ENCODE peak calls at places on chromosomes 16 and 17, in four cellular contexts. One of them, this sample, is unnamed.

GRCh38 chr16:81697321-81697885 is 81.7 kb upstream of the PLCG2 start:
- DNase-seq in ovary: no peak
- DNase-seq in psoas muscle: peak; percentile 38
- DNase-seq in ascending aorta: no peak
- DNase-seq in this sample: peak; percentile 55

GRCh38 chr16:57694191-57694555 is 433 bp upstream of the DRC7 start:
- DNase-seq in ovary: no peak
- DNase-seq in psoas muscle: no peak
- DNase-seq in ascending aorta: peak; percentile 30
- DNase-seq in this sample: no peak

GRCh38 chr17:69669441-69670178 is 255.1 kb downstream of the MAP2K6 start:
- DNase-seq in ovary: no peak
- DNase-seq in psoas muscle: no peak
- DNase-seq in ascending aorta: no peak
- DNase-seq in this sample: no peak

GRCh38 chr17:74987909-74988711 is 678 bp downstream of the CDR2L start:
- DNase-seq in ovary: peak; percentile 76
- DNase-seq in psoas muscle: peak; percentile 84
- DNase-seq in ascending aorta: peak; percentile 94
- DNase-seq in this sample: peak; percentile 85

GRCh38 chr16:83631006-83631405 is 176.8 kb upstream of the HSBP1 start:
- DNase-seq in ovary: no peak
- DNase-seq in psoas muscle: no peak
- DNase-seq in ascending aorta: no peak
- DNase-seq in this sample: no peak

GRCh38 chr17:10984163-10984562 is 146.3 kb upstream of the PIRT start:
- DNase-seq in ovary: no peak
- DNase-seq in psoas muscle: no peak
- DNase-seq in ascending aorta: no peak
- DNase-seq in this sample: no peak

GRCh38 chr16:55495616-55496289 is 13.1 kb upstream of the LPCAT2 start:
- DNase-seq in ovary: no peak
- DNase-seq in psoas muscle: no peak
- DNase-seq in ascending aorta: peak; percentile 37
- DNase-seq in this sample: no peak

GRCh38 chr16:17101646-17102045 is 369.1 kb downstream of the XYLT1 start:
- DNase-seq in ovary: no peak
- DNase-seq in psoas muscle: no peak
- DNase-seq in ascending aorta: no peak
- DNase-seq in this sample: no peak

GRCh38 chr17:36197389-36197708 is 791 bp upstream of the CCL3L1 start:
- DNase-seq in ovary: no peak
- DNase-seq in psoas muscle: no peak
- DNase-seq in ascending aorta: no peak
- DNase-seq in this sample: no peak

GRCh38 chr16:56343661-56344517 is 81.5 kb downstream of the AMFR start:
- DNase-seq in ovary: no peak
- DNase-seq in psoas muscle: no peak
- DNase-seq in ascending aorta: no peak
- DNase-seq in this sample: no peak

GRCh38 chr17:76753061-76753961 is 15.4 kb downstream of the MFSD11 start:
- DNase-seq in ovary: no peak
- DNase-seq in psoas muscle: no peak
- DNase-seq in ascending aorta: no peak
- DNase-seq in this sample: no peak

GRCh38 chr17:28151001-28151400 is 108.5 kb downstream of the NLK start:
- DNase-seq in ovary: no peak
- DNase-seq in psoas muscle: no peak
- DNase-seq in ascending aorta: no peak
- DNase-seq in this sample: no peak

GRCh38 chr16:2236362-2237075 is at the start of gene DNASE1L2:
- DNase-seq in ovary: no peak
- DNase-seq in psoas muscle: no peak
- DNase-seq in ascending aorta: no peak
- DNase-seq in this sample: no peak

GRCh38 chr16:2267913-2268666 is at the start of gene RNPS1:
- DNase-seq in ovary: peak; percentile 96
- DNase-seq in psoas muscle: peak; percentile 97
- DNase-seq in ascending aorta: peak; percentile 98
- DNase-seq in this sample: peak; percentile 97

GRCh38 chr16:21598676-21599157 is 660 bp upstream of the METTL9 start:
- DNase-seq in ovary: no peak
- DNase-seq in psoas muscle: no peak
- DNase-seq in ascending aorta: no peak
- DNase-seq in this sample: no peak

GRCh38 chr17:80959330-80960036 is 32.2 kb upstream of the CHMP6 start:
- DNase-seq in ovary: peak; percentile 91
- DNase-seq in psoas muscle: peak; percentile 85
- DNase-seq in ascending aorta: peak; percentile 95
- DNase-seq in this sample: peak; percentile 86

GRCh38 chr17:82149401-82150099 is 51.5 kb upstream of the FASN start:
- DNase-seq in ovary: no peak
- DNase-seq in psoas muscle: no peak
- DNase-seq in ascending aorta: no peak
- DNase-seq in this sample: no peak

GRCh38 chr16:86379505-86379846 is 130.9 kb upstream of the FOXF1 start:
- DNase-seq in ovary: no peak
- DNase-seq in psoas muscle: no peak
- DNase-seq in ascending aorta: no peak
- DNase-seq in this sample: no peak

GRCh38 chr17:74957935-74958549 is 14.5 kb downstream of the HID1 start:
- DNase-seq in ovary: peak; percentile 64
- DNase-seq in psoas muscle: peak; percentile 76
- DNase-seq in ascending aorta: peak; percentile 78
- DNase-seq in this sample: peak; percentile 82

GRCh38 chr17:80864751-80865150 is 126.9 kb upstream of the CHMP6 start:
- DNase-seq in ovary: no peak
- DNase-seq in psoas muscle: no peak
- DNase-seq in ascending aorta: no peak
- DNase-seq in this sample: no peak

GRCh38 chr16:10831899-10832886 is 13.6 kb upstream of the TVP23A start:
- DNase-seq in ovary: no peak
- DNase-seq in psoas muscle: no peak
- DNase-seq in ascending aorta: no peak
- DNase-seq in this sample: no peak

GRCh38 chr17:4711671-4712111 is 1.3 kb downstream of the ARRB2 start:
- DNase-seq in ovary: no peak
- DNase-seq in psoas muscle: peak; percentile 33
- DNase-seq in ascending aorta: peak; percentile 76
- DNase-seq in this sample: no peak

GRCh38 chr17:49968380-49969133 is 433 bp upstream of the DLX4 start:
- DNase-seq in ovary: no peak
- DNase-seq in psoas muscle: peak; percentile 61
- DNase-seq in ascending aorta: no peak
- DNase-seq in this sample: peak; percentile 64

GRCh38 chr17:2076461-2076984 is 21.6 kb downstream of the HIC1 start:
- DNase-seq in ovary: peak; percentile 43
- DNase-seq in psoas muscle: no peak
- DNase-seq in ascending aorta: no peak
- DNase-seq in this sample: no peak

GRCh38 chr17:2071421-2072281 is 16.7 kb downstream of the HIC1 start:
- DNase-seq in ovary: peak; percentile 66
- DNase-seq in psoas muscle: peak; percentile 39
- DNase-seq in ascending aorta: no peak
- DNase-seq in this sample: peak; percentile 83

GRCh38 chr17:2077040-2077439 is 22.1 kb downstream of the HIC1 start:
- DNase-seq in ovary: no peak
- DNase-seq in psoas muscle: no peak
- DNase-seq in ascending aorta: no peak
- DNase-seq in this sample: no peak

GRCh38 chr17:2075336-2076056 is 20.6 kb downstream of the HIC1 start:
- DNase-seq in ovary: peak; percentile 71
- DNase-seq in psoas muscle: peak; percentile 59
- DNase-seq in ascending aorta: no peak
- DNase-seq in this sample: no peak

DNA sequence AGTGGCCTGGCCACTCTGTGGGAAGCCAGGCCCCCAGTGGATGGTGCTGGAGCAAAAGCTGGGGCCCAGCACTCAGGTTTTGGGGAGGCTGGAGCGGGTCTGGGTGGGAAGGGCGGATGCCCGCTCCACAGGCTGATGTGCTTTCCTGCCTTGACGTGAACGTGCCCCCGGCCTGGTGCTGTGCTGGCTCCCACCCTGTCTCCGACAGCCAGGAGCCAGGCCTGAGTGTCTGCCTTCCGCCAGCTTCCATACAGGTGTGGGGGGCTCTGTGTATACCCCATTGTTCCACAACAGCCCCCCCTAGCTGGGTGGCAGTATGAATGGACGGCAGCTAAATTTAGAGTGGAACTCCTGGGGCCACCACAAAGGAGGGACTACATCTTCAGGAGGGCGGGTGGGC is 20.0 kb downstream of the HIC1 start:
- DNase-seq in ovary: no peak
- DNase-seq in psoas muscle: no peak
- DNase-seq in ascending aorta: no peak
- DNase-seq in this sample: no peak
- H3K4me1 ChIP-seq in ovary: peaks cover 24% of the 10 kb centered on the region
- H3K4me1 ChIP-seq in psoas muscle: peaks cover 26% of the 10 kb centered on the region
- H3K4me1 ChIP-seq in ascending aorta: no peaks in the 10 kb centered on the region
- H3K4me1 ChIP-seq in this sample: peaks cover 76% of the 10 kb centered on the region

DNA sequence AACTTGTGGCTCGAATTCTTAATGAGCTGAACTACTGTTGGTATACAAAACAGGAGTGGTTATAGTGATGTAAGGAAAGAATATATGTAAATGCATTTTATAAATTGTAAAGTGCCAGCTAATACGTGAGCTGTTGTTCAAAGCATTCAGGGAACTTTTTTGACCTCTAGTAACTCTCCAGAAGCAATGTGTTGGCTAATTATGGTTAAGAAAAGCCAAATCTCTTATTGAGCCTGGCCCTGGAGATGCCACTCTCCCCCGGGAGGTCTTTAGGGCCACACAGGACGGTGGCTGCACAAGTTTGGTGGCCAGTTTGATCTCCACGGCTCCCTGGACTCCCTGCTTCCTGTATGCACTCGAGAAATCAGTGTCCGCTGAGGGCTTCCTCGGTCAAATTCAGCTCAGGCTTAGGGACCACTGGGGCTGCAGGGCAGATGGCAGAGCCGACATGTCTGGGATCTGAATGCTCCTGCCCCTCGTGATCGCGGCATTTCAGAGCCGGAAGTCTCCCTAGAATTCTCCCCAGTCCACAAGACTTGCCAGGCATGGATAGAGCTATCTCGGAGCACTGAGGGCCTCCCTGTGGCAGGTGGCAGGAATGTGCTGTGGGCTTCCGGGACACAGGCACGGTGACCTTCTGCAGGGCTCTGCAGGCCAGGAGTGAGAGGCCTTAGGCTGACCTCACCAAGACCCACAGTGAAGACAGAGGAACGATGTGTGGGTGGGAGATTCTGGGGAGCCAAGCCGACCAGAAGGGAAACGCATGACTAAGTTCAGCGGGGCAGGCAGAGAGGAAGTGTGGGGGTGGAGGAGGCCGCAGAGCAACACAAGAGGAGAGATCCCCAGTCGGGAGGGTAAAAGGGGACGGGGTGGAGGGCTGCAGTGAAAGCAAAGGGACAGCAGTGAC is 18.6 kb upstream of the PITPNM3 start:
- DNase-seq in ovary: peak; percentile 46
- DNase-seq in psoas muscle: no peak
- DNase-seq in ascending aorta: no peak
- DNase-seq in this sample: peak; percentile 28
- H3K4me3 ChIP-seq in ovary: no peak overlapping the region
- H3K4me3 ChIP-seq in psoas muscle: no peak overlapping the region
- H3K4me3 ChIP-seq in ascending aorta: no peak overlapping the region
- H3K4me3 ChIP-seq in this sample: no peak overlapping the region

GRCh38 chr16:50286681-50287080 is 20.3 kb downstream of the ADCY7 start:
- DNase-seq in ovary: no peak
- DNase-seq in psoas muscle: no peak
- DNase-seq in ascending aorta: no peak
- DNase-seq in this sample: no peak

GRCh38 chr16:50282955-50283631 is 16.7 kb downstream of the ADCY7 start:
- DNase-seq in ovary: no peak
- DNase-seq in psoas muscle: no peak
- DNase-seq in ascending aorta: no peak
- DNase-seq in this sample: no peak

GRCh38 chr16:50282010-50282538 is 15.7 kb downstream of the ADCY7 start:
- DNase-seq in ovary: no peak
- DNase-seq in psoas muscle: peak; percentile 68
- DNase-seq in ascending aorta: peak; percentile 84
- DNase-seq in this sample: peak; percentile 72

GRCh38 chr16:50285406-50286003 is 19.2 kb downstream of the ADCY7 start:
- DNase-seq in ovary: no peak
- DNase-seq in psoas muscle: no peak
- DNase-seq in ascending aorta: no peak
- DNase-seq in this sample: no peak

GRCh38 chr16:50284131-50284911 is 18.0 kb downstream of the ADCY7 start:
- DNase-seq in ovary: no peak
- DNase-seq in psoas muscle: peak; percentile 43
- DNase-seq in ascending aorta: no peak
- DNase-seq in this sample: peak; percentile 34
- H3K4me1 ChIP-seq in ovary: peaks cover 8% of the 10 kb centered on the region
- H3K4me1 ChIP-seq in psoas muscle: peaks cover 11% of the 10 kb centered on the region
- H3K4me1 ChIP-seq in ascending aorta: no peaks in the 10 kb centered on the region
- H3K4me1 ChIP-seq in this sample: no peaks in the 10 kb centered on the region

GRCh38 chr17:40352044-40352778 is 12.3 kb downstream of the GJD3 start:
- DNase-seq in ovary: no peak
- DNase-seq in psoas muscle: no peak
- DNase-seq in ascending aorta: no peak
- DNase-seq in this sample: no peak
- H3K4me3 ChIP-seq in ovary: no peak overlapping the region
- H3K4me3 ChIP-seq in psoas muscle: no peak overlapping the region
- H3K4me3 ChIP-seq in ascending aorta: no peak overlapping the region
- H3K4me3 ChIP-seq in this sample: no peak overlapping the region

GRCh38 chr17:63831505-63831904 is 4.0 kb upstream of the FTSJ3 start:
- DNase-seq in ovary: no peak
- DNase-seq in psoas muscle: no peak
- DNase-seq in ascending aorta: no peak
- DNase-seq in this sample: no peak
- H3K4me1 ChIP-seq in ovary: peaks cover 3% of the 10 kb centered on the region
- H3K4me1 ChIP-seq in psoas muscle: peaks cover 26% of the 10 kb centered on the region
- H3K4me1 ChIP-seq in ascending aorta: peaks cover 10% of the 10 kb centered on the region
- H3K4me1 ChIP-seq in this sample: peaks cover 20% of the 10 kb centered on the region